ENCODE peak calls at places on chromosomes 7 and 10, in seven cellular contexts. Y is endodermal cell, M is AG09319, R is heart left ventricle, G is Calu3, V is GM04504, Z is amniotic stem cell. U is an unnamed sample.

GRCh38 chr7:150948791-150949251 is 29.3 kb downstream of the KCNH2 start:
- DNase-seq in Y (no peak), M (no peak), R (peak; percentile 45), G (no peak), V (no peak), Z (no peak), U (peak; percentile 65)

GRCh38 chr7:81519886-81520285 is 250.0 kb downstream of the HGF start:
- DNase-seq in Y (no peak), M (no peak), R (no peak), G (no peak), V (no peak), Z (no peak), U (no peak)

GRCh38 chr7:77351539-77352004 is 64.6 kb downstream of the GSAP start:
- DNase-seq in Y (peak; percentile 59), M (no peak), R (no peak), G (no peak), V (no peak), Z (no peak), U (no peak)

GRCh38 chr7:64990216-64990615 is 620 bp downstream of the ZNF117 start:
- DNase-seq in Y (no peak), M (no peak), R (no peak), G (no peak), V (no peak), Z (no peak), U (no peak)

GRCh38 chr10:128793726-128794655 is 667.8 kb upstream of the MKI67 start:
- DNase-seq in Y (no peak), M (no peak), R (no peak), G (no peak), V (no peak), Z (no peak), U (no peak)

GRCh38 chr10:106615081-106615480 is 549.4 kb downstream of the SORCS1 start:
- DNase-seq in Y (peak; percentile 74), M (no peak), R (no peak), G (no peak), V (peak; percentile 6), Z (peak; percentile 4), U (no peak)

GRCh38 chr7:3408814-3409595 is 108.0 kb downstream of the SDK1 start:
- DNase-seq in Y (no peak), M (no peak), R (no peak), G (no peak), V (no peak), Z (no peak), U (no peak)

GRCh38 chr10:66209025-66209424 is 716.8 kb upstream of the LRRTM3 start:
- DNase-seq in Y (no peak), M (no peak), R (no peak), G (no peak), V (no peak), Z (no peak), U (no peak)

GRCh38 chr10:73908853-73909611 is 1.9 kb upstream of the PLAU start:
- DNase-seq in Y (peak; percentile 61), M (peak; percentile 96), R (no peak), G (peak; percentile 82), V (peak; percentile 94), Z (peak; percentile 87), U (no peak)

GRCh38 chr7:122299624-122299934 is 5.0 kb downstream of the FEZF1 start:
- DNase-seq in Y (no peak), M (no peak), R (no peak), G (no peak), V (no peak), Z (no peak), U (no peak)

GRCh38 chr7:145848691-145849090 is 267.9 kb upstream of the CNTNAP2 start:
- DNase-seq in Y (peak; percentile 88), M (no peak), R (no peak), G (no peak), V (no peak), Z (no peak), U (no peak)

GRCh38 chr10:86569335-86569734 is 47.7 kb upstream of the WAPL start:
- DNase-seq in Y (no peak), M (no peak), R (no peak), G (no peak), V (no peak), Z (no peak), U (no peak)

GRCh38 chr7:2321020-2321419 is 6.8 kb upstream of the SNX8 start:
- DNase-seq in Y (peak; percentile 73), M (no peak), R (no peak), G (no peak), V (no peak), Z (no peak), U (no peak)

GRCh38 chr10:51502124-51502523 is 197.3 kb downstream of the CSTF2T start:
- DNase-seq in Y (no peak), M (no peak), R (no peak), G (no peak), V (no peak), Z (no peak), U (no peak)

GRCh38 chr7:74028321-74028812 is 394 bp downstream of the ELN start:
- DNase-seq in Y (no peak), M (no peak), R (no peak), G (no peak), V (no peak), Z (no peak), U (peak; percentile 80)

GRCh38 chr10:133160813-133161471 is 923 bp downstream of the KNDC1 start:
- DNase-seq in Y (peak; percentile 77), M (no peak), R (no peak), G (no peak), V (no peak), Z (no peak), U (peak; percentile 76)

GRCh38 chr7:17665029-17665428 is 275.3 kb downstream of the SNX13 start:
- DNase-seq in Y (no peak), M (no peak), R (no peak), G (no peak), V (no peak), Z (no peak), U (peak; percentile 61)